ENCODE peak calls at places on chromosome 9, in four cellular contexts. U is GM04504, E is GDM1, R is fibroblast of the conjunctiva. J is an unnamed sample.

GRCh38 chr9:31486630-31487029 is 897.8 kb upstream of the ACO1 start:
- DNase-seq in U (no peak), E (no peak), R (no peak), J (no peak)

GRCh38 chr9:93308676-93309075 is 124.7 kb downstream of the WNK2 start:
- DNase-seq in U (no peak), E (no peak), R (no peak), J (no peak)

GRCh38 chr9:126956929-126957686 is 42.5 kb downstream of the RALGPS1 start:
- DNase-seq in U (no peak), E (no peak), R (peak), J (no peak)

GRCh38 chr9:75071530-75072122 is 16.3 kb downstream of the NMRK1 start:
- DNase-seq in U (no peak), E (no peak), R (no peak), J (peak)

GRCh38 chr9:123368481-123369153 is 12.6 kb downstream of the CRB2 start:
- DNase-seq in U (no peak), E (no peak), R (no peak), J (no peak)

GRCh38 chr9:108521063-108521462 is 334.7 kb downstream of the ACTL7B start:
- DNase-seq in U (no peak), E (no peak), R (no peak), J (no peak)

GRCh38 chr9:4555251-4555650 is 65.0 kb downstream of the SLC1A1 start:
- DNase-seq in U (no peak), E (no peak), R (no peak), J (no peak)

GRCh38 chr9:37097294-37097693 is 23.1 kb upstream of the ZCCHC7 start:
- DNase-seq in U (no peak), E (no peak), R (no peak), J (no peak)

GRCh38 chr9:134875376-134875775 is 5.2 kb upstream of the FCN2 start:
- DNase-seq in U (no peak), E (no peak), R (no peak), J (no peak)

GRCh38 chr9:121048618-121049017 is 1.5 kb downstream of the C5 start:
- DNase-seq in U (no peak), E (no peak), R (no peak), J (no peak)

GRCh38 chr9:81531511-81531910 is 157.8 kb downstream of the TLE1 start:
- DNase-seq in U (no peak), E (no peak), R (no peak), J (no peak)

GRCh38 chr9:122265265-122265900 is 701 bp downstream of the MRRF start:
- DNase-seq in U (no peak), E (peak), R (no peak), J (peak)

GRCh38 chr9:98596486-98596885 is 112.2 kb downstream of the GABBR2 start:
- DNase-seq in U (no peak), E (no peak), R (no peak), J (no peak)

GRCh38 chr9:134396258-134396742 is 70.0 kb downstream of the RXRA start:
- DNase-seq in U (no peak), E (peak), R (no peak), J (no peak)

GRCh38 chr9:107274096-107274495 is 9.0 kb upstream of the RAD23B start:
- DNase-seq in U (no peak), E (no peak), R (no peak), J (no peak)

GRCh38 chr9:97557606-97558095 is 56.2 kb downstream of the TMOD1 start:
- DNase-seq in U (no peak), E (peak), R (peak), J (peak)

GRCh38 chr9:104256031-104256709 is 162.1 kb downstream of the SMC2 start:
- DNase-seq in U (no peak), E (no peak), R (no peak), J (no peak)

GRCh38 chr9:99474186-99474585 is 252.1 kb downstream of the SEC61B start:
- DNase-seq in U (no peak), E (no peak), R (no peak), J (no peak)

GRCh38 chr9:110926828-110927227 is 111.4 kb downstream of the LPAR1 start:
- DNase-seq in U (no peak), E (no peak), R (peak), J (peak)

GRCh38 chr9:116149844-116150243 is 3.7 kb upstream of the PAPPA start:
- DNase-seq in U (no peak), E (no peak), R (no peak), J (peak)

GRCh38 chr9:34218452-34218851 is 39.6 kb downstream of the UBAP1 start:
- DNase-seq in U (no peak), E (no peak), R (no peak), J (no peak)

GRCh38 chr9:128836509-128837145 is 7.0 kb upstream of the SPOUT1 start:
- DNase-seq in U (no peak), E (no peak), R (no peak), J (no peak)

GRCh38 chr9:76414656-76415055 is 20.4 kb upstream of the RFK start:
- DNase-seq in U (no peak), E (no peak), R (no peak), J (no peak)